ENCODE peak calls at places on chromosomes 5 and 9, in four cellular contexts. One of them, this sample, is unnamed.

GRCh38 chr5:164277720-164278119 is 772.3 kb downstream of the MAT2B start:
- DNase-seq in spleen: no peak
- DNase-seq in A549: no peak
- DNase-seq in ovary: no peak
- DNase-seq in this sample: no peak

GRCh38 chr9:118644066-118644465 is 725.2 kb downstream of the BRINP1 start:
- DNase-seq in A549: no peak
- DNase-seq in spleen: no peak
- DNase-seq in ovary: no peak
- DNase-seq in this sample: no peak

GRCh38 chr5:169567079-169567478 is 16.5 kb upstream of the SPDL1 start:
- DNase-seq in A549: no peak
- DNase-seq in ovary: no peak
- DNase-seq in spleen: no peak
- DNase-seq in this sample: no peak

GRCh38 chr5:176529824-176530195 is 7.4 kb downstream of the RNF44 start:
- DNase-seq in ovary: no peak
- DNase-seq in A549: no peak
- DNase-seq in spleen: peak
- DNase-seq in this sample: no peak

GRCh38 chr9:84315278-84315877 is 25.2 kb downstream of the SLC28A3 start:
- DNase-seq in A549: peak
- DNase-seq in spleen: no peak
- DNase-seq in ovary: peak
- DNase-seq in this sample: peak

GRCh38 chr5:175686396-175686795 is 28.5 kb downstream of the HRH2 start:
- DNase-seq in A549: no peak
- DNase-seq in spleen: peak
- DNase-seq in ovary: no peak
- DNase-seq in this sample: no peak

GRCh38 chr5:74576941-74577456 is 63.5 kb downstream of the ENC1 start:
- DNase-seq in spleen: no peak
- DNase-seq in A549: no peak
- DNase-seq in ovary: no peak
- DNase-seq in this sample: no peak

GRCh38 chr9:111961575-111961974 is 65.0 kb downstream of the UGCG start:
- DNase-seq in spleen: no peak
- DNase-seq in A549: peak
- DNase-seq in ovary: no peak
- DNase-seq in this sample: peak

GRCh38 chr5:69129413-69129812 is 35.6 kb downstream of the SLC30A5 start:
- DNase-seq in A549: peak
- DNase-seq in spleen: no peak
- DNase-seq in ovary: no peak
- DNase-seq in this sample: no peak

GRCh38 chr9:72485821-72486605 is 35.4 kb upstream of the TMC1 start:
- DNase-seq in spleen: no peak
- DNase-seq in A549: peak
- DNase-seq in ovary: no peak
- DNase-seq in this sample: no peak

GRCh38 chr5:133449181-133449580 is 163.2 kb downstream of the FSTL4 start:
- DNase-seq in ovary: no peak
- DNase-seq in spleen: no peak
- DNase-seq in A549: no peak
- DNase-seq in this sample: no peak

GRCh38 chr5:134114886-134115805 is 665 bp downstream of the TCF7 start:
- DNase-seq in A549: no peak
- DNase-seq in ovary: peak
- DNase-seq in spleen: peak
- DNase-seq in this sample: peak

GRCh38 chr9:106860731-106861584 is 2.0 kb upstream of the ZNF462 start:
- DNase-seq in ovary: peak
- DNase-seq in A549: peak
- DNase-seq in spleen: no peak
- DNase-seq in this sample: no peak

GRCh38 chr5:33828611-33829286 is 63.0 kb downstream of the ADAMTS12 start:
- DNase-seq in A549: no peak
- DNase-seq in spleen: no peak
- DNase-seq in ovary: no peak
- DNase-seq in this sample: no peak

GRCh38 chr5:60540855-60541805 is 158.8 kb downstream of the DEPDC1B start:
- DNase-seq in spleen: no peak
- DNase-seq in ovary: no peak
- DNase-seq in A549: no peak
- DNase-seq in this sample: no peak

GRCh38 chr9:121154782-121155181 is 46.9 kb downstream of the RAB14 start:
- DNase-seq in A549: no peak
- DNase-seq in spleen: no peak
- DNase-seq in ovary: no peak
- DNase-seq in this sample: no peak

GRCh38 chr9:109652971-109653370 is 127.0 kb upstream of the PALM2AKAP2 start:
- DNase-seq in A549: peak
- DNase-seq in spleen: no peak
- DNase-seq in ovary: no peak
- DNase-seq in this sample: no peak

GRCh38 chr5:10663531-10664183 is 97.4 kb downstream of the DAP start:
- DNase-seq in A549: no peak
- DNase-seq in ovary: no peak
- DNase-seq in spleen: no peak
- DNase-seq in this sample: peak

GRCh38 chr9:12680341-12680740 is 12.8 kb upstream of the TYRP1 start:
- DNase-seq in A549: no peak
- DNase-seq in ovary: no peak
- DNase-seq in spleen: no peak
- DNase-seq in this sample: no peak

GRCh38 chr5:111224561-111224989 is 391 bp downstream of the CAMK4 start:
- DNase-seq in ovary: peak
- DNase-seq in A549: no peak
- DNase-seq in spleen: no peak
- DNase-seq in this sample: no peak

GRCh38 chr9:8857330-8858249 is 1058.0 kb upstream of the DMAC1 start:
- DNase-seq in ovary: peak
- DNase-seq in spleen: peak
- DNase-seq in A549: no peak
- DNase-seq in this sample: peak

GRCh38 chr5:180334176-180334575 is 19.0 kb downstream of the GFPT2 start:
- DNase-seq in ovary: no peak
- DNase-seq in A549: no peak
- DNase-seq in spleen: peak
- DNase-seq in this sample: no peak

GRCh38 chr5:31291323-31291854 is 97.9 kb downstream of the CDH6 start:
- DNase-seq in spleen: no peak
- DNase-seq in ovary: no peak
- DNase-seq in A549: peak
- DNase-seq in this sample: no peak

GRCh38 chr5:42057254-42057690 is 132.2 kb downstream of the FBXO4 start:
- DNase-seq in A549: peak
- DNase-seq in spleen: peak
- DNase-seq in ovary: no peak
- DNase-seq in this sample: peak

GRCh38 chr5:102753889-102754498 is 1.1 kb upstream of the PAM start:
- DNase-seq in A549: no peak
- DNase-seq in ovary: no peak
- DNase-seq in spleen: peak
- DNase-seq in this sample: no peak

GRCh38 chr5:108749130-108749861 is 1.6 kb downstream of the FER start:
- DNase-seq in A549: peak
- DNase-seq in spleen: no peak
- DNase-seq in ovary: no peak
- DNase-seq in this sample: no peak

GRCh38 chr5:93582677-93583524 is at the start of gene NR2F1:
- DNase-seq in ovary: peak
- DNase-seq in spleen: no peak
- DNase-seq in A549: peak
- DNase-seq in this sample: peak

GRCh38 chr9:98396236-98396635 is 140.8 kb upstream of the TBC1D2 start:
- DNase-seq in ovary: no peak
- DNase-seq in spleen: no peak
- DNase-seq in A549: no peak
- DNase-seq in this sample: no peak

GRCh38 chr5:172463031-172463430 is 8.7 kb upstream of the SH3PXD2B start:
- DNase-seq in A549: no peak
- DNase-seq in ovary: no peak
- DNase-seq in spleen: no peak
- DNase-seq in this sample: no peak
- TF ChIP-seq POLR2A in A549: no peak
- TF ChIP-seq POLR2A in ovary: no peak
- TF ChIP-seq POLR2A in spleen: no peak
- TF ChIP-seq POLR2A in this sample: no peak

GRCh38 chr9:128420651-128421473 is at the start of gene CERCAM:
- DNase-seq in A549: peak
- DNase-seq in ovary: peak
- DNase-seq in spleen: peak
- DNase-seq in this sample: peak
- TF ChIP-seq POLR2A in A549: peak
- TF ChIP-seq POLR2A in ovary: no peak
- TF ChIP-seq POLR2A in spleen: no peak
- TF ChIP-seq POLR2A in this sample: peak

GRCh38 chr9:136361047-136361756 is 2.3 kb downstream of the DNLZ start:
- DNase-seq in spleen: no peak
- DNase-seq in A549: no peak
- DNase-seq in ovary: no peak
- DNase-seq in this sample: no peak
- TF ChIP-seq POLR2A in spleen: no peak
- TF ChIP-seq POLR2A in A549: no peak
- TF ChIP-seq POLR2A in ovary: no peak
- TF ChIP-seq POLR2A in this sample: no peak

DNA sequence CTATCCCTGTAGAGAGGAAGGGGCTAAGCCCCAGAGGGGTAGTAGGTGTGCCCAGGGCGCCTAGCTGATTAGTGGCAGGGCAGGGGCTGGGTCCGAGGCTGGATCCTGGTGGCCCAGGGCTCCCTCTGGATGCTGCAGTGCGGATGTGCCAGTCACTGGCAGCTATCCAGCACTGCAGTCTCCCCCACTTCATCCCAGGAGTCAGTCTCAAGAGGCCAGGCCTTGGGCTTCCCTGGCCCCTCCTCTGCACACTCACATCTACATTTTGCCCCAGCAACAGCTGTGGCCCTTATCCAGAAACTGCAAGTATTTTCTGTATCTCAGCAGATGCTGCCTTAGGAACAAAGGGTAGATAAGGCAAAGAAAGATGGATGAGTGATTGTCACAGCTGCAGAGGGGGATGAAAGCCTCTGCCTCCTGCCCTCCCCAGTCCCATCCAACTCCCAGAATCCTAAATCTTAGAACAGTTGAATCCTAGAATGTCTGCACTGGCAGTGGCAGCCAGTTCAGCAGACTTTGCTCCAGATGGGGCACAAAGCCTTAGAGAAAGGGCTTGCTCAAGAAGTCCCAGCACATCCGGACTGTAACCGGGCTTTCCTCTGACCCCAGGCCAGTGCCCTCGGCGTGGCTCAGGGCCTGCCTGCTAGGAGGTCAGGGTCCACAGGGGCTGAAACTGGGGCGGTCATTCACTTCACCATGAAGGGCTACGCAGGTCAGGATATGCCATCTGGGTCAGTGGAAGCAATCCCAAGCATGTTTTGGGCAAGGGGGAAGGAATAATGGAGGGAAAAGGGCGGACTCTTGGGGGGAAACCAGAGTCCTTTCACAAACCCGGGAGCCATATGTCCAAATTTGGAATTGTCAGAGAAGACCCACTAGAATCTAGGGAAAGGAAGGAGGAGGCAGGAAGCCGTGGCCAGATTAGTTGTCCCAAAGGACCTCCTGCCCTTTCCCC is 1.5 kb downstream of the ANXA6 start:
- DNase-seq in ovary: peak
- DNase-seq in spleen: peak
- DNase-seq in A549: no peak
- DNase-seq in this sample: peak
- TF ChIP-seq POLR2A in ovary: no peak
- TF ChIP-seq POLR2A in spleen: no peak
- TF ChIP-seq POLR2A in A549: no peak
- TF ChIP-seq POLR2A in this sample: no peak

DNA sequence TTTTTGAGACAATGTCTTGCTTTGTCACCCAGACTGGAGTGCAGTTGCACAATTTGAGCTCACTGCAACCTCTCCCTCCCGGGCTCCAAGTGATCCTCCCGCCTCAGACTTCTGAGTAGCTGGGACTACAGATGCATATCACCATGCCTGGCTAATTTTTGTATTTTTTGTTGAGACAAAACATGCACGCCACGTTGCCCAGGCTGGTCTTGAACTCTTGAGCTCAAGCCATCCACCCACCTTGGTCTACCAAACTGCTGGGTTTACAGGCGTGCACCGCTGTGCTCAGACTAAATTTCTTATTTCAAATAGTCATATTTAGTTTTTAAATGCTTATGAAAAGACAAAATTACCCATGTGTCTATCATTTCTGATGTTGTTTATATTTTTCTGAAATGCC is 2324.1 kb downstream of the MAT2B start:
- DNase-seq in ovary: no peak
- DNase-seq in spleen: no peak
- DNase-seq in A549: no peak
- DNase-seq in this sample: no peak
- TF ChIP-seq POLR2A in ovary: no peak
- TF ChIP-seq POLR2A in spleen: no peak
- TF ChIP-seq POLR2A in A549: no peak
- TF ChIP-seq POLR2A in this sample: no peak

GRCh38 chr9:36136277-36136893 is at the start of gene GLIPR2:
- DNase-seq in ovary: peak
- DNase-seq in A549: peak
- DNase-seq in spleen: peak
- DNase-seq in this sample: peak
- TF ChIP-seq POLR2A in ovary: peak
- TF ChIP-seq POLR2A in A549: peak
- TF ChIP-seq POLR2A in spleen: no peak
- TF ChIP-seq POLR2A in this sample: no peak

DNA sequence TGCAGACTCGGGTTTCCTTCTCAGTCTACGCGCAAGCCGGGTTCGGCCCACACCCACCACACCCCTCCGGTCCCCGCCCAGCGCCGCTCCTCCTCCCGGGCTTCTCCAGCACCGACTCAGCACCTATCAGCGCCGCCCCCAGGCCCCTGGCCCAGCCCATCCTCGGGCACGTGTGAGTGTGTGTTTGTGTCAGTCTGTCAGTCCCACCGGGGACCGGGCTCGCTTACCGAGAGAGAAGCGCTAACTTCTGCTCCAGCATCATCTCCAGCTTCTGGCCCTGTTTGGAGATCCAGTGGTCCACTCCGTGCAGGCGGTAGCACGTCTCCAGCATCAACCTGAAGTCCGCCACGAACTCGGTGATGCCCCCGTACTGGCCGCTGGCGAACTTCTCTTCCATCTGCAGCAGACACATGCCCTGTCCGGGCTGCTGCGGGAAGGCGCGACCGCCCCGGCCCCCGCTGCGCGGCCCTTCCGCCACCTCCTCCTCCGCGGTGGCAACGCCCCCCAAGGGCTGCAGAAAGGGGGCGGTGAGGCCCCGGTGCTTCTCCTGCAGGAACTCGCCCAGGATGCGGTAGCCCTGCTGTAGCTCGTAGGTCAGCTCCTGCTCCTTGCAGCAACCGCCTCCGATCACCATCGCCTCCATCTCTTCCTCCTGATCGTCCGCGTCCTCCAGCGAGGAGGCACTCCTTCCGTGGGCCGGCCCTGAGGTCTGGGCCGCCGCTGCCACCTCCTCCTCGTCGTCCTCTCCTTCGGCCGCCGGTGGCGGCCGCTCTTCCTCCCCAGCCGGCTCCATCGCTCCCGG is 8.3 kb downstream of the RANBP6 start:
- DNase-seq in spleen: peak
- DNase-seq in ovary: peak
- DNase-seq in A549: peak
- DNase-seq in this sample: peak
- TF ChIP-seq POLR2A in spleen: no peak
- TF ChIP-seq POLR2A in ovary: peak
- TF ChIP-seq POLR2A in A549: no peak
- TF ChIP-seq POLR2A in this sample: peak